ENCODE peak calls at places on chromosomes 11 and 22, in seven cellular contexts. X, B, G, K, T, N and L are unnamed samples.

GRCh38 chr22:17368727-17369552 is at the start of gene CECR2:
- DNase-seq in X (peak; percentile 78), B (no peak), G (peak; percentile 56), K (no peak), T (peak; percentile 61), N (no peak), L (no peak)

GRCh38 chr11:75855191-75855590 is 40.2 kb downstream of the UVRAG start:
- DNase-seq in X (no peak), B (no peak), G (no peak), K (no peak), T (no peak), N (no peak), L (no peak)

GRCh38 chr11:34614334-34615113 is 6.4 kb upstream of the EHF start:
- DNase-seq in X (no peak), B (no peak), G (peak; percentile 67), K (no peak), T (peak; percentile 29), N (no peak), L (no peak)

GRCh38 chr11:64266339-64266738 is 15.0 kb downstream of the PLCB3 start:
- DNase-seq in X (no peak), B (no peak), G (no peak), K (no peak), T (peak; percentile 64), N (peak; percentile 73), L (no peak)

GRCh38 chr11:119999220-119999619 is 138.7 kb downstream of the TRIM29 start:
- DNase-seq in X (no peak), B (no peak), G (no peak), K (no peak), T (no peak), N (no peak), L (peak; percentile 1)

GRCh38 chr11:9825315-9825714 is 161.4 kb downstream of the SWAP70 start:
- DNase-seq in X (no peak), B (peak; percentile 71), G (no peak), K (no peak), T (peak; percentile 86), N (no peak), L (no peak)

GRCh38 chr11:16867097-16867496 is 128.7 kb downstream of the C11orf58 start:
- DNase-seq in X (no peak), B (no peak), G (no peak), K (no peak), T (no peak), N (no peak), L (no peak)

GRCh38 chr11:27496461-27496860 is 10.1 kb downstream of the LIN7C start:
- DNase-seq in X (no peak), B (no peak), G (no peak), K (no peak), T (peak; percentile 14), N (no peak), L (no peak)

GRCh38 chr22:31610611-31611010 is 51.4 kb downstream of the PISD start:
- DNase-seq in X (no peak), B (no peak), G (no peak), K (no peak), T (no peak), N (no peak), L (no peak)

GRCh38 chr22:26610983-26611382 is 6.8 kb downstream of the CRYBB1 start:
- DNase-seq in X (no peak), B (peak; percentile 38), G (no peak), K (no peak), T (peak; percentile 57), N (no peak), L (no peak)

GRCh38 chr22:24118689-24119384 is 62.5 kb upstream of the SUSD2 start:
- DNase-seq in X (no peak), B (no peak), G (no peak), K (no peak), T (no peak), N (peak; percentile 84), L (no peak)

GRCh38 chr11:126336646-126337045 is 18.8 kb upstream of the ST3GAL4 start:
- DNase-seq in X (no peak), B (no peak), G (no peak), K (no peak), T (peak; percentile 59), N (peak; percentile 63), L (no peak)

GRCh38 chr11:134119094-134119493 is 50.2 kb downstream of the JAM3 start:
- DNase-seq in X (no peak), B (no peak), G (no peak), K (no peak), T (peak; percentile 68), N (no peak), L (no peak)